ENCODE peak calls at places on chromosomes 16 and 17, in four cellular contexts. C, K, F and Y are unnamed samples.

GRCh38 chr17:55693244-55694216 is 29.1 kb downstream of the TMEM100 start:
- DNase-seq in K (no peak), C (no peak), F (peak; percentile 34), Y (no peak)

GRCh38 chr16:49919327-49919726 is 63.4 kb upstream of the ZNF423 start:
- DNase-seq in K (no peak), C (no peak), F (no peak), Y (no peak)

GRCh38 chr16:69311533-69312388 is 611 bp downstream of the VPS4A start:
- DNase-seq in C (no peak), F (peak; percentile 80), K (peak; percentile 65), Y (no peak)

GRCh38 chr17:65536573-65537342 is 24.7 kb downstream of the AXIN2 start:
- DNase-seq in F (no peak), C (no peak), K (no peak), Y (no peak)

GRCh38 chr17:65177901-65178300 is 40.7 kb downstream of the RGS9 start:
- DNase-seq in F (no peak), K (no peak), C (no peak), Y (no peak)

GRCh38 chr17:45016823-45017222 is 34.6 kb downstream of the DCAKD start:
- DNase-seq in C (no peak), K (peak; percentile 39), F (no peak), Y (no peak)

GRCh38 chr17:27873746-27874145 is 19.4 kb downstream of the LYRM9 start:
- DNase-seq in C (no peak), F (no peak), K (no peak), Y (no peak)

GRCh38 chr17:40422990-40423611 is 5.4 kb upstream of the TOP2A start:
- DNase-seq in K (no peak), C (no peak), F (no peak), Y (no peak)

GRCh38 chr17:63405741-63406261 is 40.3 kb downstream of the CYB561 start:
- DNase-seq in K (peak; percentile 67), F (peak; percentile 54), C (no peak), Y (no peak)

GRCh38 chr16:86761117-86761971 is 183.0 kb downstream of the FOXL1 start:
- DNase-seq in F (peak; percentile 73), K (peak; percentile 22), C (no peak), Y (no peak)

GRCh38 chr17:58591455-58591854 is 77.0 kb upstream of the MTMR4 start:
- DNase-seq in C (no peak), K (no peak), F (no peak), Y (no peak)

GRCh38 chr17:44607836-44608690 is 48.2 kb upstream of the MEIOC start:
- DNase-seq in F (peak; percentile 89), C (no peak), K (peak; percentile 20), Y (peak; percentile 31)

GRCh38 chr16:83814654-83814985 is 6.8 kb downstream of the HSBP1 start:
- DNase-seq in F (no peak), K (no peak), C (no peak), Y (no peak)

GRCh38 chr17:81396722-81397313 is 1.6 kb downstream of the BAHCC1 start:
- DNase-seq in C (no peak), K (no peak), F (peak; percentile 67), Y (peak; percentile 85)

GRCh38 chr17:290626-291025 is 62.0 kb downstream of the RPH3AL start:
- DNase-seq in K (no peak), C (no peak), F (no peak), Y (no peak)

GRCh38 chr17:80277751-80278671 is 17.4 kb downstream of the RNF213 start:
- DNase-seq in K (no peak), F (peak; percentile 35), C (no peak), Y (no peak)

GRCh38 chr16:46756772-46757171 is 8.6 kb upstream of the MYLK3 start:
- DNase-seq in F (no peak), C (no peak), K (no peak), Y (no peak)

GRCh38 chr16:27067138-27067537 is 411 bp downstream of the C16orf82 start:
- DNase-seq in K (no peak), C (no peak), F (peak; percentile 44), Y (no peak)

GRCh38 chr17:31598921-31599571 is 207.6 kb downstream of the RAB11FIP4 start:
- DNase-seq in C (no peak), K (peak; percentile 40), F (no peak), Y (no peak)

GRCh38 chr17:57062865-57063264 is 22.2 kb upstream of the AKAP1 start:
- DNase-seq in F (no peak), C (no peak), K (no peak), Y (no peak)

GRCh38 chr17:27858621-27859305 is 34.4 kb downstream of the LYRM9 start:
- DNase-seq in C (no peak), K (no peak), F (no peak), Y (no peak)

GRCh38 chr16:63804126-63804525 is 1317.7 kb downstream of the CDH11 start:
- DNase-seq in K (no peak), F (no peak), C (no peak), Y (no peak)

GRCh38 chr17:80010283-80010858 is 25.3 kb downstream of the TBC1D16 start:
- DNase-seq in C (no peak), K (no peak), F (no peak), Y (no peak)

GRCh38 chr17:3002538-3003301 is 60.7 kb downstream of the OR1D5 start:
- DNase-seq in F (no peak), K (no peak), C (peak; percentile 86), Y (no peak)

GRCh38 chr16:12565423-12565822 is 238.3 kb downstream of the CPPED1 start:
- DNase-seq in F (no peak), K (no peak), C (no peak), Y (no peak)

GRCh38 chr16:57341062-57341440 is 17.5 kb upstream of the CCL22 start:
- DNase-seq in C (peak; percentile 40), K (no peak), F (no peak), Y (no peak)

GRCh38 chr17:32803544-32803943 is 73.4 kb downstream of the MYO1D start:
- DNase-seq in C (no peak), K (no peak), F (no peak), Y (no peak)

GRCh38 chr17:74545456-74546230 is at the start of gene CD300C:
- DNase-seq in F (no peak), K (no peak), C (no peak), Y (no peak)

GRCh38 chr17:21199311-21199710 is 14.7 kb downstream of the TMEM11 start:
- DNase-seq in K (no peak), F (no peak), C (no peak), Y (peak; percentile 65)

GRCh38 chr16:27365142-27366089 is 36.6 kb upstream of the IL21R start:
- DNase-seq in K (peak; percentile 58), F (no peak), C (no peak), Y (no peak)

GRCh38 chr16:89175280-89176146 is 4.0 kb downstream of the CDH15 start:
- DNase-seq in C (no peak), F (no peak), K (no peak), Y (peak; percentile 42)

GRCh38 chr16:4179020-4179419 is 62.8 kb upstream of the ADCY9 start:
- DNase-seq in C (no peak), K (peak; percentile 10), F (no peak), Y (no peak)

GRCh38 chr16:81521141-81521626 is 76.6 kb downstream of the CMIP start:
- DNase-seq in C (no peak), F (peak; percentile 84), K (no peak), Y (no peak)

GRCh38 chr17:33171931-33172330 is 121.2 kb downstream of the ASIC2 start:
- DNase-seq in C (no peak), K (no peak), F (no peak), Y (no peak)

GRCh38 chr16:78745491-78746019 is 646.1 kb downstream of the WWOX start:
- DNase-seq in K (no peak), C (no peak), F (no peak), Y (no peak)

GRCh38 chr16:78749745-78750268 is 650.4 kb downstream of the WWOX start:
- DNase-seq in F (no peak), C (peak; percentile 41), K (no peak), Y (no peak)

GRCh38 chr16:78750611-78751010 is 651.2 kb downstream of the WWOX start:
- DNase-seq in K (no peak), F (no peak), C (no peak), Y (no peak)

GRCh38 chr16:78746718-78747117 is 647.3 kb downstream of the WWOX start:
- DNase-seq in C (no peak), F (no peak), K (no peak), Y (no peak)

DNA sequence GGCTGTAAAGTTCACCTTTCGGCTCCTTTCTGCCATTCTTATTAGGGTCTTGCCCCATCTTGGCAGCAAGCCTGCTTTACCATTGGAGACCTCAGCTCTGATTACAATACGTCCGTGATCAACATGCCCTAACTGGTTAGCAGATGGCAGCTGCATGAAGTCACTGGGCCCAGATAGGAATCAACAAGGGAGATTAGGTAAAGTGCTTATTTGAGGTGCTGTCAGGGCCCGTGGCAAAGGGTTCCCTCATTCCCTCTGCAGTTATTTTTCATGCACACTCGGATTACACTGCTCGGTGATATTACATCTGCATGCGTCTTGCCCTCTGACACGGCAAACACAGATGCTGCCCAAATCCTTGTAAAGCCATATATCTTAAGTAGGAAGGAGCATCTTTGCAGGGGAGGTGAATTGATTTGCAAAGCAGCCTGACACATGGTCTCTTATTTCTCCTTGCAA is 649.0 kb downstream of the WWOX start:
- DNase-seq in C (no peak), K (no peak), F (peak; percentile 51), Y (no peak)
- TF ChIP-seq TCF12 in C (no peak), K (no peak), F (no peak), Y (no peak)

DNA sequence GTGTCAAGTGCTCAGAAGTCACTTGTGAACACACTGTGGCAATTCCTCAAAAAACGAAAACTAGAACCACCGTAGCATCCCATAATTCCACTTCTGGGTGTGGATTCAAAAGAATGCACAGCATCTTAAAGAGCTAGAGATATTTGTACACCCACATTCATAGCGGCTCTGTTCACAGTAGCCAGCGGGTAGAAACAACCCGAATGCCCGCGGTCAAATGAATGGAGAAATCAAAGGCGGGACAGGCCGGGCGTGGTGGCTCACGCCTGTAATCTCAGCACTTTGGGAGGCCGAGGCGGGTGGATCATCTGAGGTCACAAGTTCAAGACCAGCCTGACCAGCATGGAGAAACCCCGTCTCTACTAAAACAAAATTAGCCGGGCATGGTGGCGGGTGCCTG is 337.5 kb downstream of the SEC14L1 start:
- DNase-seq in F (no peak), K (no peak), C (no peak), Y (no peak)
- TF ChIP-seq RAD21 in F (no peak), K (no peak), C (no peak), Y (no peak)

DNA sequence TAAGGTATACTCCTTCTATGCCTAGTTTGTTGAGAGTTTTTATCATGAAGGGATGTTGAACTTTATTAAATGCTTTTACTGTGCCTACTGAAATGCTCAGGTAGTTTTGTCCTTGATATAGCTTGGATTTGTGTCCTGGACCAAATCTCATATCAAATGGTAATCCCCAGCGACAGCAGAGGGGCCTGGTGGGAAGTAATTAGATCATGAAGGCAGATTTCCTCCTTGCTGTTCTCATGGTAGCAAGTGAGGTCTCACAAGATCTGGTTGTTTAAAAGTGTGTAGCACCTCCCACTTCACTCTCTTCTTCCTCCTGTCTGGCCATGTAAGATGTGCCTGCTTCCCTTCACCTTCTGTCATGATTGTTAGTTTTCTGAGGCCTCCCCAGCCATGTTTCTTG is 78.2 kb downstream of the KIF2B start:
- DNase-seq in K (no peak), F (no peak), C (no peak), Y (no peak)
- TF ChIP-seq TCF12 in K (no peak), F (no peak), C (no peak), Y (no peak)

GRCh38 chr17:35245196-35245486 is 2.3 kb downstream of the SLFN5 start:
- DNase-seq in K (no peak), F (no peak), C (no peak), Y (no peak)
- TF ChIP-seq RAD21 in K (no peak), F (no peak), C (no peak), Y (no peak)